ENCODE peak calls at places on chromosomes 1 and 21, in four cellular contexts. One of them, this sample, is unnamed.

GRCh38 chr1:58390051-58390450 is 156.5 kb downstream of the OMA1 start:
- DNase-seq in GM12878: no peak
- DNase-seq in K562: no peak
- DNase-seq in HepG2: no peak
- DNase-seq in this sample: no peak

GRCh38 chr1:110542730-110543129 is 23.8 kb upstream of the KCNA10 start:
- DNase-seq in GM12878: no peak
- DNase-seq in HepG2: no peak
- DNase-seq in K562: peak; percentile 46
- DNase-seq in this sample: no peak

GRCh38 chr1:172906778-172907592 is 143.8 kb downstream of the TNFSF18 start:
- DNase-seq in K562: peak; percentile 74
- DNase-seq in HepG2: no peak
- DNase-seq in GM12878: no peak
- DNase-seq in this sample: no peak

GRCh38 chr1:230094746-230095145 is 27.7 kb downstream of the GALNT2 start:
- DNase-seq in K562: no peak
- DNase-seq in GM12878: no peak
- DNase-seq in HepG2: no peak
- DNase-seq in this sample: no peak

GRCh38 chr1:92961131-92961895 is at the start of gene DIPK1A:
- DNase-seq in GM12878: no peak
- DNase-seq in HepG2: peak; percentile 50
- DNase-seq in K562: peak; percentile 75
- DNase-seq in this sample: peak; percentile 88

GRCh38 chr1:168135116-168135981 is 1.4 kb downstream of the GPR161 start:
- DNase-seq in GM12878: no peak
- DNase-seq in K562: peak; percentile 39
- DNase-seq in HepG2: no peak
- DNase-seq in this sample: no peak

GRCh38 chr1:22983944-22984343 is 11.3 kb upstream of the LACTBL1 start:
- DNase-seq in HepG2: no peak
- DNase-seq in K562: no peak
- DNase-seq in GM12878: no peak
- DNase-seq in this sample: no peak

GRCh38 chr1:205570796-205571537 is 60.8 kb downstream of the ELK4 start:
- DNase-seq in HepG2: no peak
- DNase-seq in K562: no peak
- DNase-seq in GM12878: no peak
- DNase-seq in this sample: no peak

GRCh38 chr1:247444571-247444970 is 13.3 kb downstream of the OR2B11 start:
- DNase-seq in HepG2: no peak
- DNase-seq in K562: no peak
- DNase-seq in GM12878: no peak
- DNase-seq in this sample: no peak

GRCh38 chr1:183159960-183160359 is 26.1 kb upstream of the LAMC2 start:
- DNase-seq in GM12878: no peak
- DNase-seq in HepG2: no peak
- DNase-seq in K562: peak; percentile 15
- DNase-seq in this sample: no peak

GRCh38 chr1:52751589-52752306 is 25.5 kb downstream of the ZYG11B start:
- DNase-seq in HepG2: no peak
- DNase-seq in GM12878: no peak
- DNase-seq in K562: peak; percentile 84
- DNase-seq in this sample: no peak

GRCh38 chr1:161198877-161199431 is at the start of gene ADAMTS4:
- DNase-seq in HepG2: no peak
- DNase-seq in GM12878: no peak
- DNase-seq in K562: peak; percentile 54
- DNase-seq in this sample: peak; percentile 42

GRCh38 chr1:159014003-159014571 is 4.4 kb downstream of the IFI16 start:
- DNase-seq in GM12878: no peak
- DNase-seq in K562: no peak
- DNase-seq in HepG2: no peak
- DNase-seq in this sample: no peak

GRCh38 chr1:71490432-71490831 is 409.6 kb upstream of the ZRANB2 start:
- DNase-seq in GM12878: no peak
- DNase-seq in K562: no peak
- DNase-seq in HepG2: no peak
- DNase-seq in this sample: no peak

GRCh38 chr1:25676488-25676887 is 59.9 kb downstream of the MAN1C1 start:
- DNase-seq in HepG2: no peak
- DNase-seq in K562: no peak
- DNase-seq in GM12878: no peak
- DNase-seq in this sample: no peak

GRCh38 chr1:224705578-224705977 is 89.5 kb downstream of the CNIH3 start:
- DNase-seq in GM12878: no peak
- DNase-seq in HepG2: no peak
- DNase-seq in K562: no peak
- DNase-seq in this sample: no peak

GRCh38 chr1:161069731-161070270 is at the start of gene ARHGAP30:
- DNase-seq in GM12878: peak; percentile 97
- DNase-seq in HepG2: no peak
- DNase-seq in K562: no peak
- DNase-seq in this sample: no peak

DNA sequence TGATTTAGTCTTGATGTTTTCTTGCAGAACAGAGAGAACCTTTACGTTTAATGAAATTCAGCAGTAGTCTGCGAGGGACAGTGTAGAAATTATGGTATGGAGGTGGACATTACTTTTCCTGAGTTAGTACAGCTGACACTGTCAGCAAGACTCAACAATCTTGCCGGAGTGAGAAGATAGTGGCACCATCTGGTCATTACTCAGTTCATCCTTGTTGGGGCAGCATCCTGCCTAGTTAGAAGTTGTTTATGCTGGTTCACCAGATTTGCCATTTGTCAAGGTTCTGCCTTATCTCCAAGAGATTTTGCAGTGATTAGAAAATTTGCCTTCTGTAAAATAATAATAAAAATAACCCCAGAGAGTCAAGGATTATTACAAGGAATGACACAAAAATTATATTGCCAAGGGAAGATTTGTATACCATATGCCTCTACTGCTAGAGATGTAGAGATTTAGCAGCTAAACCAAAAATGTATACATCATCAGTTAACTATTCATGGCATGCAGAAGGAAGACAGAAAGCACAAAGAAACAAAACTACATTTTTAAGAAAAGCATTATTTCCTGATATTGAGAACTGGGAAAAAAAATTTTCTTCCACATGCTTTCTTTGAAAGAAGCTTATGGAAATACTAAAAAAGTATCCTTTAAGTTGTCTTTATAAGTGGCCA is 1967.4 kb downstream of the NCAM2 start:
- DNase-seq in K562: no peak
- DNase-seq in GM12878: no peak
- DNase-seq in HepG2: no peak
- DNase-seq in this sample: no peak
- TF ChIP-seq MAX in K562: no peak
- TF ChIP-seq MAX in GM12878: no peak
- TF ChIP-seq MAX in HepG2: no peak
- TF ChIP-seq MAX in this sample: no peak

GRCh38 chr1:44941424-44942324 is 44.7 kb downstream of the EIF2B3 start:
- DNase-seq in GM12878: no peak
- DNase-seq in HepG2: no peak
- DNase-seq in K562: no peak
- DNase-seq in this sample: no peak
- TF ChIP-seq SP1 in GM12878: no peak
- TF ChIP-seq SP1 in HepG2: no peak
- TF ChIP-seq SP1 in K562: no peak
- TF ChIP-seq SP1 in this sample: no peak

DNA sequence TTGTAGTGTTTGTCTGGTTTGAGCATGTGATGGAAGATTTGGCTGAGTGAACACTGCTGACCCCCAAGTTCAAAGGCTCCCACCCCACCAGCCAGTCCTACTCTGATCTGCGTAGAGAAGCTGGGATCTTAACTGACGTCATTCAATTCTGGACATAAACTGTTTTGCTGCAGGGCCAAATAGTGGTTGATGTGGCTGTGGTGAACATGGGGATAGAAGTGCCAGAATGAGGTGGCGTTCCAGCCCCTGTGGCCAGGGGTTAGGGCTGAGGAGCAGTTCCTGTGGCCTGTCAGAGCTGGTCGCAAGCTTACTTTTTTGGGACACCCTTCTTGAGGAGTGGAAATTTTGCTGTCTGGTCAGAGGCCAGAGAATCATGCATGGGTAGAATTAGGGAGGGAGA is 25.7 kb downstream of the SZRD1 start:
- DNase-seq in K562: no peak
- DNase-seq in HepG2: no peak
- DNase-seq in GM12878: no peak
- DNase-seq in this sample: no peak
- TF ChIP-seq NR2C2 in K562: no peak
- TF ChIP-seq NR2C2 in HepG2: no peak
- TF ChIP-seq NR2C2 in GM12878: no peak
- TF ChIP-seq NR2C2 in this sample: no peak

GRCh38 chr1:164649146-164649545 is 90.2 kb downstream of the PBX1 start:
- DNase-seq in K562: no peak
- DNase-seq in GM12878: no peak
- DNase-seq in HepG2: no peak
- DNase-seq in this sample: no peak

GRCh38 chr1:164648211-164649080 is 89.5 kb downstream of the PBX1 start:
- DNase-seq in HepG2: no peak
- DNase-seq in GM12878: no peak
- DNase-seq in K562: no peak
- DNase-seq in this sample: no peak

GRCh38 chr1:164653705-164654104 is 94.7 kb downstream of the PBX1 start:
- DNase-seq in HepG2: no peak
- DNase-seq in GM12878: no peak
- DNase-seq in K562: no peak
- DNase-seq in this sample: no peak

GRCh38 chr1:164654200-164654599 is 95.2 kb downstream of the PBX1 start:
- DNase-seq in K562: no peak
- DNase-seq in HepG2: no peak
- DNase-seq in GM12878: no peak
- DNase-seq in this sample: no peak

GRCh38 chr1:164651378-164651951 is 92.5 kb downstream of the PBX1 start:
- DNase-seq in K562: peak; percentile 8
- DNase-seq in GM12878: no peak
- DNase-seq in HepG2: no peak
- DNase-seq in this sample: no peak
- TF ChIP-seq MAX in K562: no peak
- TF ChIP-seq MAX in GM12878: no peak
- TF ChIP-seq MAX in HepG2: no peak
- TF ChIP-seq MAX in this sample: no peak

DNA sequence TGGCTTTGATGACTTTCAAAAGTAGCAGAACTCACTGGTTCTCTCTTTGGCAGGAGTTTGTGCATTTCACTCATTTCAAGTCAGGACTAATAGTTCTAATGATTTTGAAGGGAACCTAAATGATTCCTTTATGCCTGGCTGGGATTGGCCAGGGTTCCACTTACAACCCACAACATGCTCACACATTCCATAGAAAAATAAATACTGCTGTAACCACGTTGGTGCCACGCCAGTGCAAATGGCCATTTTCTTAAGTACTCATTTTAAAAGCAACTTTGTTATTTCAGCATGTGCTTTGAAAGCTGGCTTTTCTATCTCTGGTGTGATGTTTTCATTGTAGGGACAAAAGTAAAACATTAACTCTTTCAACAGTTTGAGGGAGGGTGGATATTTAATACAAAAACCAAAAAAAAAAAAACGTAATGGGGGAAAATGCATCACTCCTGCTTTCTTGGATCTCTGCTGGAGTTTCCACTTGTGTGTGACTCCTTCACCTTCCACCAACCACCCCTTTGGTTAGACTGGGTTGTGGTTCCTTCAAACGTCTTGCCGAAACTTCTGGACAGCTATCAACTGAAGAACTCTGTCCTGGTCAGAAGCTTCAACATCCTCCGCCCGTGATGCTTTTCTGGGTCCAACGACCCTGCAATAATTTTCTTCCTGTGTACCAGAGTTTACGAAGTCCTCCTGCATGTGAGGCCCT is 300.4 kb upstream of the RUNX1 start:
- DNase-seq in K562: no peak
- DNase-seq in HepG2: no peak
- DNase-seq in GM12878: no peak
- DNase-seq in this sample: no peak
- TF ChIP-seq SP1 in K562: no peak
- TF ChIP-seq SP1 in HepG2: no peak
- TF ChIP-seq SP1 in GM12878: no peak
- TF ChIP-seq SP1 in this sample: no peak

DNA sequence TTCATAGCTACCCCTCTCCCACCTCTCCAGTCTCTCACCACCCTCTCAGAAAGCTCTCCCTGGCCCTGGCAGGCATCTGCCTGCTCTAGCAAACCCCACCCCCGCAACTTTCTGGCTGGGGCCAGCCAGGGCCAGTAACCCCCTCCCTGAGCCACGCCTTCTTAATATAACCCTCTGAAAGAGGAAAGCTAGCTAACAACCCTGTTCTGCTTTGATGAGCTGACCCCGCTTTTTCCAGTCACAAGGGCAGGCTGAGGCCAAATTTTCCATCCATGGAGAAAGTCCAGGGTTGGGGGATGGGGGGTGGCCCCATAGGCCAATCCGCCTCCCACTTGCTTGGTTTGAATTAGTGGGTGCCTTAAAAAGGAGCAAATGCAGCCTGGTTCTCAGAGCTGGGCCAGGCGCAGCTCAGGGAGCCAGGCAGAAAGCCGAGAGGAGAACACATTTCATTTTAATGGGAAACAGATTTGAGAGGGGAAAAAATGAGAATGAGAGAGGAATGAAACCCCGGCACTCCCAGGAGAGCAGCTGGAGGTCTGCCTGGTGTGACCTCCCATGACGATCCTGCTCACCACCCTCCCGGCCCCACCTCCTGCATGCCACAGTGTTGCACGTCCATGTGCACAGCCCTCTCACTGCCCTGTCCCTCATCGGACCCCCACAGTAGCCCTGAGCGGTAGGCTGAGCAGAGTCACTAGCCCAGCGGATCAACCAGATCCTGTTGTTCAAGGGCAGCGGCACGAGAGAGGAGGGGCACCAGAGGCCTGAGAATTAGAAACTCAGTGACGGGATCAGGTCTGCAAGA is 62.3 kb downstream of the OPTC start:
- DNase-seq in K562: no peak
- DNase-seq in HepG2: no peak
- DNase-seq in GM12878: no peak
- DNase-seq in this sample: peak; percentile 47
- TF ChIP-seq NR2C2 in K562: no peak
- TF ChIP-seq NR2C2 in HepG2: no peak
- TF ChIP-seq NR2C2 in GM12878: no peak
- TF ChIP-seq NR2C2 in this sample: no peak

DNA sequence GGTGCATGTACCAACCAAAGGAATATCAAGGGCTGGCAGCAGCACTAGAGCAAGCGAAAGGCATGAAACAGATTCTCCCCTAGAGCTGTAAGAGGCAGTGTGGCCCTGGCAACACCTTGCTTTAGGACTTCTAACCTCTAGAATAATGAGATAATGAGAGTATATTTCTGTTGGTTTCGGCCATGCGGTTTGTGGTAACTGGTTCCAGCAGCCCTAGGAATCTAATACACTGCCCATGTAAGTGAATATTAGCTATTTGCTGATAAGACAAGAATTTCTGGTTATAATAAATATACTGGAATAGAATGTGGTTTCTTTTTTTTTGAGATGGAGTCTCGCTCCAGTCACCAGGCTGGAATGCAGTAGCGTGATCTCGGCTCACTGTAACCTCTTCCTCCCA is 199.4 kb downstream of the GABPA start:
- DNase-seq in GM12878: no peak
- DNase-seq in HepG2: no peak
- DNase-seq in K562: no peak
- DNase-seq in this sample: no peak
- TF ChIP-seq MAX in GM12878: no peak
- TF ChIP-seq MAX in HepG2: no peak
- TF ChIP-seq MAX in K562: no peak
- TF ChIP-seq MAX in this sample: no peak

GRCh38 chr1:45205910-45206721 is at the start of gene ZSWIM5:
- DNase-seq in HepG2: peak; percentile 48
- DNase-seq in K562: peak; percentile 67
- DNase-seq in GM12878: no peak
- DNase-seq in this sample: peak; percentile 67
- TF ChIP-seq SP1 in HepG2: peak; percentile 44
- TF ChIP-seq SP1 in K562: no peak
- TF ChIP-seq SP1 in GM12878: no peak
- TF ChIP-seq SP1 in this sample: peak; percentile 23

This sample was measured in WTC11.